ENCODE peak calls at places on chromosomes 7 and 10, in four cellular contexts. One of them, this sample, is unnamed. For H3K9me3 and H3K4me1, the result is how much of the 10 kb centered on the place peaks cover.

GRCh38 chr7:139328375-139328774 is 12.8 kb upstream of the FMC1 start:
- DNase-seq in right lobe of liver: no peak
- DNase-seq in stomach: no peak
- DNase-seq in gastrocnemius medialis: no peak
- DNase-seq in this sample: no peak

GRCh38 chr10:55370021-55370420 is 569.0 kb upstream of the PCDH15 start:
- DNase-seq in right lobe of liver: no peak
- DNase-seq in stomach: no peak
- DNase-seq in gastrocnemius medialis: no peak
- DNase-seq in this sample: no peak

GRCh38 chr7:7761974-7762769 is 43.8 kb upstream of the RPA3 start:
- DNase-seq in right lobe of liver: no peak
- DNase-seq in stomach: no peak
- DNase-seq in gastrocnemius medialis: no peak
- DNase-seq in this sample: no peak

GRCh38 chr10:122087436-122087835 is 98.5 kb downstream of the TACC2 start:
- DNase-seq in right lobe of liver: no peak
- DNase-seq in stomach: no peak
- DNase-seq in gastrocnemius medialis: no peak
- DNase-seq in this sample: peak

GRCh38 chr7:1725199-1725701 is 55.2 kb downstream of the ELFN1 start:
- DNase-seq in right lobe of liver: no peak
- DNase-seq in stomach: peak
- DNase-seq in gastrocnemius medialis: peak
- DNase-seq in this sample: no peak

GRCh38 chr10:49834201-49834600 is 72.1 kb upstream of the OGDHL start:
- DNase-seq in right lobe of liver: no peak
- DNase-seq in stomach: no peak
- DNase-seq in gastrocnemius medialis: no peak
- DNase-seq in this sample: no peak

GRCh38 chr7:2730846-2731770 is 43.1 kb downstream of the AMZ1 start:
- DNase-seq in right lobe of liver: peak
- DNase-seq in stomach: peak
- DNase-seq in gastrocnemius medialis: no peak
- DNase-seq in this sample: no peak

GRCh38 chr10:93062499-93063216 is 2.1 kb downstream of the CYP26C1 start:
- DNase-seq in right lobe of liver: peak
- DNase-seq in stomach: no peak
- DNase-seq in gastrocnemius medialis: no peak
- DNase-seq in this sample: no peak

GRCh38 chr7:87858427-87859100 is 17.6 kb downstream of the SLC25A40 start:
- DNase-seq in right lobe of liver: no peak
- DNase-seq in stomach: no peak
- DNase-seq in gastrocnemius medialis: no peak
- DNase-seq in this sample: no peak

GRCh38 chr10:29946953-29947700 is 112.3 kb downstream of the JCAD start:
- DNase-seq in right lobe of liver: no peak
- DNase-seq in stomach: peak
- DNase-seq in gastrocnemius medialis: peak
- DNase-seq in this sample: peak

GRCh38 chr7:31002256-31002655 is 38.5 kb downstream of the GHRHR start:
- DNase-seq in right lobe of liver: no peak
- DNase-seq in stomach: no peak
- DNase-seq in gastrocnemius medialis: no peak
- DNase-seq in this sample: no peak

GRCh38 chr10:99930731-99931550 is 78.8 kb downstream of the DNMBP start:
- DNase-seq in right lobe of liver: no peak
- DNase-seq in stomach: peak
- DNase-seq in gastrocnemius medialis: no peak
- DNase-seq in this sample: no peak

GRCh38 chr10:131403936-131404335 is 92.4 kb upstream of the TCERG1L start:
- DNase-seq in right lobe of liver: no peak
- DNase-seq in stomach: no peak
- DNase-seq in gastrocnemius medialis: no peak
- DNase-seq in this sample: no peak
- H3K9me3 ChIP-seq in right lobe of liver: under half
- H3K9me3 ChIP-seq in stomach: under half
- H3K9me3 ChIP-seq in gastrocnemius medialis: under half
- H3K9me3 ChIP-seq in this sample: under half

DNA sequence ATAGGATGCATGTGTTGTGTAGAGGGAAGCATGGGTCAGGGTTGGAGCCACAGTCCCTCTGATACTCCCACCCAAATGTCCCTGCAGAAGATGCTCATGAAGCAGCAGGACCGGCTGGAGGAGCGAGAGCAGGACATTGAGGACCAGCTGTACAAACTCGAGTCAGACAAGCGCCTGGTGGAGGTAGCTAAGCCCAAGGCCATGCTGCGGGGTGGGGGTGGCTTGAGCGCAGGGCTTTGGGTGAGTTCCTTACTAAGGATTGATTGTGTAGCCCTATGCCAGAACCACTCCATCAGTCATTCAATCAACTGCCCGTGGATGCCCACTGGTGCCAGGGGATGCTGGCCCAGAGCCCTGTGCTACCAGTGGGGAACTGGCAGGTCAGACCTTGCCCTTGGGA is 10.3 kb downstream of the TRIM8 start:
- DNase-seq in right lobe of liver: no peak
- DNase-seq in stomach: no peak
- DNase-seq in gastrocnemius medialis: no peak
- DNase-seq in this sample: no peak
- H3K27ac ChIP-seq in right lobe of liver: no peak
- H3K27ac ChIP-seq in stomach: peak
- H3K27ac ChIP-seq in gastrocnemius medialis: no peak
- H3K27ac ChIP-seq in this sample: no peak

GRCh38 chr10:98610855-98611254 is 164.1 kb upstream of the HPS1 start:
- DNase-seq in right lobe of liver: no peak
- DNase-seq in stomach: no peak
- DNase-seq in gastrocnemius medialis: no peak
- DNase-seq in this sample: no peak
- H3K4me1 ChIP-seq in right lobe of liver: under half
- H3K4me1 ChIP-seq in stomach: under half
- H3K4me1 ChIP-seq in gastrocnemius medialis: under half
- H3K4me1 ChIP-seq in this sample: under half

GRCh38 chr7:158430308-158431034 is 157.2 kb downstream of the PTPRN2 start:
- DNase-seq in right lobe of liver: no peak
- DNase-seq in stomach: no peak
- DNase-seq in gastrocnemius medialis: no peak
- DNase-seq in this sample: no peak

GRCh38 chr7:158431941-158432347 is 155.7 kb downstream of the PTPRN2 start:
- DNase-seq in right lobe of liver: no peak
- DNase-seq in stomach: peak
- DNase-seq in gastrocnemius medialis: peak
- DNase-seq in this sample: peak

GRCh38 chr7:158432369-158433270 is 155.0 kb downstream of the PTPRN2 start:
- DNase-seq in right lobe of liver: no peak
- DNase-seq in stomach: peak
- DNase-seq in gastrocnemius medialis: no peak
- DNase-seq in this sample: no peak

GRCh38 chr7:158428842-158429753 is 158.5 kb downstream of the PTPRN2 start:
- DNase-seq in right lobe of liver: no peak
- DNase-seq in stomach: no peak
- DNase-seq in gastrocnemius medialis: no peak
- DNase-seq in this sample: no peak

GRCh38 chr7:158431055-158431940 is 156.3 kb downstream of the PTPRN2 start:
- DNase-seq in right lobe of liver: no peak
- DNase-seq in stomach: no peak
- DNase-seq in gastrocnemius medialis: no peak
- DNase-seq in this sample: no peak
- H3K9me3 ChIP-seq in right lobe of liver: under half
- H3K9me3 ChIP-seq in stomach: under half
- H3K9me3 ChIP-seq in gastrocnemius medialis: under half
- H3K9me3 ChIP-seq in this sample: under half